ENCODE peak calls at places on chromosomes 3 and 15, in seven cellular contexts. P is iris pigment epithelial cell; I is nucleus accumbens; N is activated gamma-delta T cell treated with Interleukin-2 at 50 U/mL for 16 hours; W is HFFc6; B is activated CD4-positive, alpha-beta T cell treated with anti-CD3 and anti-CD28 coated beads, Interleukin-2, amount 10 ng/mL, durations not matched to agents 24 days and 14 days; S is effector memory CD4-positive, alpha-beta T cell. G is an unnamed sample.

GRCh38 chr3:177362646-177363045 is 165.4 kb upstream of the TBL1XR1 start:
- DNase-seq in N (no peak), B (no peak), P (no peak), S (no peak), W (no peak), I (no peak), G (no peak)

GRCh38 chr3:89578253-89578529 is 470.8 kb downstream of the EPHA3 start:
- DNase-seq in S (no peak), W (no peak), P (no peak), N (no peak), B (no peak), I (no peak), G (no peak)

GRCh38 chr3:65855370-65856100 is 183.2 kb downstream of the MAGI1 start:
- DNase-seq in W (peak; percentile 52), S (no peak), N (no peak), P (peak; percentile 68), B (no peak), I (no peak), G (no peak)

GRCh38 chr3:101689291-101689690 is 2.8 kb upstream of the RPL24 start:
- DNase-seq in N (no peak), W (no peak), I (no peak), B (no peak), S (no peak), P (peak; percentile 34), G (no peak)

GRCh38 chr3:185401319-185401955 is 38.5 kb downstream of the MAP3K13 start:
- DNase-seq in B (no peak), S (no peak), I (no peak), P (peak; percentile 28), N (no peak), W (no peak), G (no peak)

GRCh38 chr15:37099321-37100108 is 834 bp downstream of the MEIS2 start:
- DNase-seq in P (peak; percentile 44), S (no peak), N (no peak), I (no peak), W (no peak), B (no peak), G (no peak)

GRCh38 chr3:95705786-95706418 is 1108.5 kb upstream of the EPHA6 start:
- DNase-seq in W (no peak), N (no peak), B (peak; percentile 62), P (no peak), I (no peak), S (no peak), G (no peak)

GRCh38 chr3:181103605-181104004 is 114.1 kb upstream of the DNAJC19 start:
- DNase-seq in I (no peak), B (peak; percentile 61), S (no peak), N (no peak), P (peak; percentile 6), W (no peak), G (no peak)

GRCh38 chr3:184315506-184315867 is 1.1 kb downstream of the EIF4G1 start:
- DNase-seq in B (no peak), P (no peak), S (no peak), I (no peak), N (no peak), W (no peak), G (no peak)

GRCh38 chr3:123390865-123391613 is 57.9 kb downstream of the ADCY5 start:
- DNase-seq in P (no peak), B (no peak), S (no peak), N (no peak), I (no peak), W (peak; percentile 22), G (no peak)

GRCh38 chr3:106104078-106104477 is 235.3 kb upstream of the CBLB start:
- DNase-seq in N (no peak), P (no peak), S (no peak), B (no peak), W (no peak), I (no peak), G (no peak)

GRCh38 chr3:116770815-116771450 is 61.4 kb downstream of the TUSC7 start:
- DNase-seq in S (no peak), N (no peak), W (peak; percentile 65), P (peak; percentile 78), I (peak; percentile 70), B (peak; percentile 82), G (peak; percentile 11)